ENCODE peak calls at places on chromosomes 1 and 21, in four cellular contexts. R is EL, O is RWPE1, M is mucosa of gallbladder. L is an unnamed sample.
A peak's percentile ranks its signal among the peaks of the same experiment; 100 is the strongest.

GRCh38 chr1:162674018-162674608 is 41.8 kb downstream of the DDR2 start:
- DNase-seq in R (peak; percentile 58), M (no peak), O (no peak), L (no peak)

GRCh38 chr21:42062543-42063022 is 8.5 kb upstream of the UMODL1 start:
- DNase-seq in O (no peak), R (no peak), M (peak; percentile 57), L (peak; percentile 87)

GRCh38 chr1:196877964-196878363 is 9.9 kb upstream of the CFHR4 start:
- DNase-seq in M (no peak), R (no peak), O (peak; percentile 25), L (no peak)

GRCh38 chr1:107124705-107125104 is 16.1 kb upstream of the NTNG1 start:
- DNase-seq in M (no peak), R (no peak), O (no peak), L (no peak)

GRCh38 chr21:42799516-42799915 is 79.8 kb downstream of the WDR4 start:
- DNase-seq in R (no peak), O (peak; percentile 52), M (no peak), L (no peak)

GRCh38 chr1:116988908-116989307 is 12.7 kb upstream of the CD101 start:
- DNase-seq in M (no peak), R (no peak), O (peak; percentile 11), L (no peak)

GRCh38 chr1:64917328-64917861 is 49.0 kb downstream of the JAK1 start:
- DNase-seq in M (peak; percentile 41), O (peak; percentile 76), R (peak; percentile 99), L (no peak)

GRCh38 chr1:71296551-71296950 is 215.7 kb upstream of the ZRANB2 start:
- DNase-seq in O (no peak), M (no peak), R (peak; percentile 18), L (no peak)

GRCh38 chr1:172041689-172042088 is 200.4 kb downstream of the DNM3 start:
- DNase-seq in R (peak; percentile 7), M (no peak), O (peak; percentile 8), L (no peak)

GRCh38 chr1:199490804-199491527 is 536.5 kb upstream of the NR5A2 start:
- DNase-seq in O (peak; percentile 73), M (no peak), R (peak; percentile 67), L (no peak)

GRCh38 chr1:163410073-163410522 is 88.3 kb downstream of the NUF2 start:
- DNase-seq in M (peak; percentile 36), O (peak; percentile 12), R (peak; percentile 41), L (no peak)

L was measured in CD4-positive, alpha-beta T cell.